ENCODE peak calls at places on chromosome 7, in seven cellular contexts. One of them, this sample, is unnamed.

GRCh38 chr7:30863694-30864011 is 48.0 kb upstream of the AQP1 start:
- DNase-seq in SK-N-SH: no peak
- DNase-seq in K562: no peak
- DNase-seq in HepG2: no peak
- DNase-seq in NT2/D1: no peak
- DNase-seq in GM12878: no peak
- DNase-seq in H1: no peak
- DNase-seq in this sample: no peak

GRCh38 chr7:73717991-73718405 is 1.5 kb downstream of the STX1A start:
- DNase-seq in GM12878: no peak
- DNase-seq in NT2/D1: no peak
- DNase-seq in HepG2: no peak
- DNase-seq in H1: no peak
- DNase-seq in SK-N-SH: no peak
- DNase-seq in K562: no peak
- DNase-seq in this sample: peak; percentile 73

GRCh38 chr7:32481921-32482320 is 8.3 kb downstream of the LSM5 start:
- DNase-seq in NT2/D1: no peak
- DNase-seq in SK-N-SH: peak; percentile 38
- DNase-seq in H1: no peak
- DNase-seq in GM12878: no peak
- DNase-seq in HepG2: no peak
- DNase-seq in K562: no peak
- DNase-seq in this sample: no peak

GRCh38 chr7:157320607-157320979 is 16.2 kb upstream of the DNAJB6 start:
- DNase-seq in K562: no peak
- DNase-seq in GM12878: no peak
- DNase-seq in HepG2: no peak
- DNase-seq in H1: no peak
- DNase-seq in SK-N-SH: no peak
- DNase-seq in NT2/D1: no peak
- DNase-seq in this sample: no peak

GRCh38 chr7:1752771-1753562 is 82.9 kb downstream of the ELFN1 start:
- DNase-seq in H1: no peak
- DNase-seq in NT2/D1: no peak
- DNase-seq in K562: no peak
- DNase-seq in GM12878: no peak
- DNase-seq in HepG2: no peak
- DNase-seq in SK-N-SH: no peak
- DNase-seq in this sample: no peak

GRCh38 chr7:125934539-125934938 is 1004.9 kb upstream of the POT1 start:
- DNase-seq in HepG2: no peak
- DNase-seq in K562: no peak
- DNase-seq in H1: no peak
- DNase-seq in SK-N-SH: no peak
- DNase-seq in NT2/D1: no peak
- DNase-seq in GM12878: no peak
- DNase-seq in this sample: peak; percentile 80

GRCh38 chr7:6346581-6346980 is 74.2 kb upstream of the CYTH3 start:
- DNase-seq in NT2/D1: no peak
- DNase-seq in H1: no peak
- DNase-seq in GM12878: no peak
- DNase-seq in HepG2: no peak
- DNase-seq in K562: no peak
- DNase-seq in SK-N-SH: no peak
- DNase-seq in this sample: no peak

GRCh38 chr7:37445064-37445723 is 3.5 kb downstream of the ELMO1 start:
- DNase-seq in H1: no peak
- DNase-seq in GM12878: no peak
- DNase-seq in K562: no peak
- DNase-seq in SK-N-SH: no peak
- DNase-seq in HepG2: no peak
- DNase-seq in NT2/D1: no peak
- DNase-seq in this sample: no peak

GRCh38 chr7:2962860-2963259 is 80.8 kb downstream of the CARD11 start:
- DNase-seq in K562: no peak
- DNase-seq in GM12878: no peak
- DNase-seq in HepG2: no peak
- DNase-seq in NT2/D1: no peak
- DNase-seq in SK-N-SH: no peak
- DNase-seq in H1: no peak
- DNase-seq in this sample: no peak

GRCh38 chr7:29483219-29484104 is 80.2 kb upstream of the PRR15 start:
- DNase-seq in SK-N-SH: no peak
- DNase-seq in GM12878: no peak
- DNase-seq in H1: no peak
- DNase-seq in NT2/D1: no peak
- DNase-seq in HepG2: peak; percentile 98
- DNase-seq in K562: no peak
- DNase-seq in this sample: no peak
- TF ChIP-seq YY1 in SK-N-SH: no peak
- TF ChIP-seq YY1 in GM12878: no peak
- TF ChIP-seq YY1 in H1: no peak
- TF ChIP-seq YY1 in NT2/D1: no peak
- TF ChIP-seq YY1 in HepG2: no peak
- TF ChIP-seq YY1 in K562: no peak
- TF ChIP-seq YY1 in this sample: no peak

GRCh38 chr7:25424113-25424512 is 195.8 kb upstream of the NPVF start:
- DNase-seq in HepG2: no peak
- DNase-seq in SK-N-SH: no peak
- DNase-seq in NT2/D1: no peak
- DNase-seq in K562: no peak
- DNase-seq in GM12878: no peak
- DNase-seq in H1: no peak
- DNase-seq in this sample: no peak
- TF ChIP-seq YY1 in HepG2: no peak
- TF ChIP-seq YY1 in SK-N-SH: no peak
- TF ChIP-seq YY1 in NT2/D1: no peak
- TF ChIP-seq YY1 in K562: no peak
- TF ChIP-seq YY1 in GM12878: no peak
- TF ChIP-seq YY1 in H1: no peak
- TF ChIP-seq YY1 in this sample: no peak

DNA sequence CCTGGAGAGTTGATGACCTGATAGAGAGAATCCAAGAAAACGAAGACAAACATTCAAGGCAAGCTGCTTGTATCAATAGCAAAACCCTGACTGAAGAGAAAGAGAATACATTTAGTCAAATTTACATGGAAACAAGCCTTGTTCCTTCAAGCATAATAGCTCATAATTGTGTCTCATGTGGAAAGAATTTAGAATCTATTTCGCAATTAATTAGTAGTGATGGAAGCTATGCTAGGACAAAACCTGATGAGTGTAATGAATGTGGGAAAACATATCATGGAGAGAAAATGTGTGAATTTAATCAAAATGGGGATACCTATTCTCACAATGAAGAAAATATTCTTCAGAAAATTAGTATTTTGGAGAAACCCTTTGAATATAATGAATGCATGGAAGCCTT is 18.0 kb downstream of the RBAK start:
- DNase-seq in H1: no peak
- DNase-seq in K562: no peak
- DNase-seq in NT2/D1: no peak
- DNase-seq in SK-N-SH: no peak
- DNase-seq in GM12878: no peak
- DNase-seq in HepG2: no peak
- DNase-seq in this sample: no peak
- TF ChIP-seq YY1 in H1: no peak
- TF ChIP-seq YY1 in K562: no peak
- TF ChIP-seq YY1 in NT2/D1: no peak
- TF ChIP-seq YY1 in SK-N-SH: no peak
- TF ChIP-seq YY1 in GM12878: no peak
- TF ChIP-seq YY1 in HepG2: no peak
- TF ChIP-seq YY1 in this sample: no peak

GRCh38 chr7:17966706-17967105 is 26.4 kb upstream of the SNX13 start:
- DNase-seq in NT2/D1: no peak
- DNase-seq in GM12878: no peak
- DNase-seq in HepG2: no peak
- DNase-seq in SK-N-SH: no peak
- DNase-seq in H1: no peak
- DNase-seq in K562: no peak
- DNase-seq in this sample: no peak

GRCh38 chr7:17971392-17971791 is 31.1 kb upstream of the SNX13 start:
- DNase-seq in H1: no peak
- DNase-seq in SK-N-SH: no peak
- DNase-seq in GM12878: no peak
- DNase-seq in NT2/D1: no peak
- DNase-seq in HepG2: no peak
- DNase-seq in K562: no peak
- DNase-seq in this sample: no peak

GRCh38 chr7:17965600-17965999 is 25.3 kb upstream of the SNX13 start:
- DNase-seq in H1: no peak
- DNase-seq in NT2/D1: no peak
- DNase-seq in HepG2: no peak
- DNase-seq in GM12878: no peak
- DNase-seq in SK-N-SH: no peak
- DNase-seq in K562: no peak
- DNase-seq in this sample: no peak

GRCh38 chr7:17963281-17963680 is 23.0 kb upstream of the SNX13 start:
- DNase-seq in NT2/D1: no peak
- DNase-seq in GM12878: no peak
- DNase-seq in K562: no peak
- DNase-seq in SK-N-SH: no peak
- DNase-seq in H1: no peak
- DNase-seq in HepG2: peak; percentile 9
- DNase-seq in this sample: no peak

GRCh38 chr7:17968791-17969715 is 28.8 kb upstream of the SNX13 start:
- DNase-seq in HepG2: no peak
- DNase-seq in K562: no peak
- DNase-seq in SK-N-SH: no peak
- DNase-seq in GM12878: no peak
- DNase-seq in H1: no peak
- DNase-seq in NT2/D1: no peak
- DNase-seq in this sample: no peak
- TF ChIP-seq YY1 in HepG2: no peak
- TF ChIP-seq YY1 in K562: no peak
- TF ChIP-seq YY1 in SK-N-SH: no peak
- TF ChIP-seq YY1 in GM12878: no peak
- TF ChIP-seq YY1 in H1: no peak
- TF ChIP-seq YY1 in NT2/D1: no peak
- TF ChIP-seq YY1 in this sample: no peak

GRCh38 chr7:24755541-24756416 is 1.5 kb downstream of the GSDME start:
- DNase-seq in HepG2: peak; percentile 80
- DNase-seq in K562: no peak
- DNase-seq in H1: no peak
- DNase-seq in NT2/D1: no peak
- DNase-seq in GM12878: peak; percentile 84
- DNase-seq in SK-N-SH: no peak
- DNase-seq in this sample: no peak
- TF ChIP-seq YY1 in HepG2: no peak
- TF ChIP-seq YY1 in K562: no peak
- TF ChIP-seq YY1 in H1: no peak
- TF ChIP-seq YY1 in NT2/D1: no peak
- TF ChIP-seq YY1 in GM12878: peak; percentile 32
- TF ChIP-seq YY1 in SK-N-SH: peak; percentile 60
- TF ChIP-seq YY1 in this sample: no peak

DNA sequence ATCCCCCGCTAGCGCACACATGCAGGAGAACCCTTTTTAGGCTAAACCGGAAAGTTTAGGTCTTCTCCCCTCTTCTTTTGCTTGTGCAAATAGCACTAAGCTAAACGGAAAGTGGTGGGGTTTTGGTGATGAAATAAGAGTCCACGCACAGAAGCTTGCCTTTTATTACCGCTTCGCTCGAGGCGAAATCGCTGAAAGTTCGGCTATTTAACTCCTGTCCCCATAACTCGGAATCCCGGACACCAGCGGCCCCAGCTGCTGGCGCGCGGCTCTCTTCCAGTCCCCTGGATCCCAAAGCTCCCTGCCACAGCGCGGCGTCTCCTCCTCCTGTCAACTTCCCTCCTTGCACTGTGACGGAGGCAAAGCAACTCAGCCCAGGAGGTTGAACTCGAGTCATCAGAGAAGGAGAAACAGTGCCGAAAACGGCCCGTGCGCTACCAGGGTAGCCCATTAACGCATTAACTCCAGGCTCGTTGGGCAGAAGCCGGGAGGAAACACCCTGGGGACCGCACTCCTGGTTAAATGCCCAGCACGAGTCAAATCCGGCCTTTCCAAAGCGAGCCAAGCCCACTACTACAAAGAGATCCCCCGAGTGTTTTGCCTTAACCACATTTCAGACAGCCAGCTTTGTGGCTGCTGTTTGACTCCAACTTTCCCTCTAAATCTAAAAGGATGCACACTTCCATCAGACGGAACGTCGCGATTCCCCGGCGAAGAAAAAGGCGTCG is 1.3 kb downstream of the SEMA3D start:
- DNase-seq in H1: no peak
- DNase-seq in K562: no peak
- DNase-seq in NT2/D1: peak; percentile 33
- DNase-seq in SK-N-SH: peak; percentile 58
- DNase-seq in HepG2: no peak
- DNase-seq in GM12878: no peak
- DNase-seq in this sample: no peak
- TF ChIP-seq YY1 in H1: no peak
- TF ChIP-seq YY1 in K562: no peak
- TF ChIP-seq YY1 in NT2/D1: no peak
- TF ChIP-seq YY1 in SK-N-SH: no peak
- TF ChIP-seq YY1 in HepG2: no peak
- TF ChIP-seq YY1 in GM12878: no peak
- TF ChIP-seq YY1 in this sample: no peak

DNA sequence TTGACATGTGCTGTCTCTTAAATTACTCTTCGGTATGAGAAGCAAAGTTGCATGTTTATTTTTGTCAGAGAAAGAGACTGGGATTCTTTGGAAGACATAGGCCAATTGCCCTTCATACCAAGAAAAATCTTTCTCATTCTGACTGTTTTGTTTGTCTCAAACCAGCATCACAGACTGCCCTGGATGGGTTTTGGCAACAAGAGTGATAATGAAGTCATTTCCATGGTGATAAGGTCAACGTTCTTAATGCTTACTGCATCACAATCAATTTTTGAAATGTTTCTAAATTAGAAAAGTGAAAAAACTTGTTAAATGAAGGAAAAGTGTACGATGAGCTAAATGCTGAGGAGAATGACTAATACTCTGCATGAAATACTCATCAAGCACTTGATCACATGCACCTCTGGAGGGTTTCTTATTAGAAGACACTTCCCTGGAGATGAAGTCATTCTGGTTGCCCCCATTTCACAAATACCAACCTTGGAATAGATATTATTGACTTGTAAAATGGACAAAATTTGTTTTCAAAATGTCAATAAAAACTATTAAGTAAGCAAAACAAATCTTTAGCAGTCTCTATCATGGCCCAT is 19.8 kb upstream of the SEC61G start:
- DNase-seq in H1: no peak
- DNase-seq in SK-N-SH: no peak
- DNase-seq in GM12878: no peak
- DNase-seq in K562: no peak
- DNase-seq in NT2/D1: no peak
- DNase-seq in HepG2: no peak
- DNase-seq in this sample: no peak
- TF ChIP-seq YY1 in H1: no peak
- TF ChIP-seq YY1 in SK-N-SH: no peak
- TF ChIP-seq YY1 in GM12878: no peak
- TF ChIP-seq YY1 in K562: no peak
- TF ChIP-seq YY1 in NT2/D1: no peak
- TF ChIP-seq YY1 in HepG2: no peak
- TF ChIP-seq YY1 in this sample: no peak

This sample was measured in HCT116.